ENCODE peak calls at places on chromosomes 6 and 20, in seven cellular contexts. Q, L, R, A, N, Y and F are unnamed samples.

GRCh38 chr6:14149053-14149746 is 31.6 kb downstream of the CD83 start:
- DNase-seq in R (no peak), Y (no peak), A (no peak), L (no peak), N (no peak), Q (no peak), F (no peak)

GRCh38 chr20:48358176-48358575 is 469.6 kb downstream of the PREX1 start:
- DNase-seq in A (no peak), Y (no peak), N (no peak), R (no peak), Q (no peak), L (no peak), F (peak)

GRCh38 chr6:35442693-35443092 is 9.4 kb upstream of the FANCE start:
- DNase-seq in Y (no peak), L (no peak), A (no peak), R (no peak), N (no peak), Q (no peak), F (no peak)

GRCh38 chr20:45444050-45444449 is 25.5 kb upstream of the WFDC2 start:
- DNase-seq in Y (no peak), Q (no peak), L (no peak), R (no peak), A (no peak), N (no peak), F (no peak)

GRCh38 chr6:95364016-95364604 is 213.2 kb upstream of the MANEA start:
- DNase-seq in L (no peak), Y (no peak), Q (peak), A (peak), N (no peak), R (peak), F (peak)

GRCh38 chr6:1136415-1136774 is 175.5 kb upstream of the FOXQ1 start:
- DNase-seq in L (no peak), R (no peak), A (no peak), Q (no peak), N (no peak), Y (no peak), F (no peak)

GRCh38 chr6:111980168-111980567 is 73.7 kb upstream of the CCN6 start:
- DNase-seq in L (no peak), Y (no peak), A (no peak), N (no peak), R (no peak), Q (no peak), F (no peak)

GRCh38 chr6:28982476-28983266 is 22.4 kb downstream of the ZNF311 start:
- DNase-seq in Y (no peak), N (peak), R (peak), Q (no peak), L (peak), A (peak), F (peak)

GRCh38 chr20:61184194-61184593 is 67.9 kb upstream of the CDH4 start:
- DNase-seq in L (no peak), N (no peak), Q (no peak), Y (no peak), A (no peak), R (no peak), F (peak)

GRCh38 chr6:88166493-88166900 is 350 bp upstream of the CNR1 start:
- DNase-seq in N (no peak), A (no peak), L (no peak), Q (no peak), Y (no peak), R (peak), F (no peak)

GRCh38 chr6:150363733-150364132 is 5.1 kb upstream of the IYD start:
- DNase-seq in Y (no peak), Q (no peak), N (no peak), A (no peak), R (no peak), L (no peak), F (no peak)

GRCh38 chr20:35369804-35370203 is 42.0 kb downstream of the UQCC1 start:
- DNase-seq in L (no peak), Q (no peak), N (no peak), R (no peak), A (peak), Y (no peak), F (no peak)

GRCh38 chr20:32458837-32459220 is 100.7 kb downstream of the ASXL1 start:
- DNase-seq in A (no peak), R (no peak), N (no peak), Q (no peak), Y (no peak), L (no peak), F (peak)

GRCh38 chr6:148382856-148383255 is 40.2 kb downstream of the SASH1 start:
- DNase-seq in Y (no peak), A (no peak), R (no peak), Q (no peak), N (no peak), L (no peak), F (no peak)

GRCh38 chr6:31842056-31842455 is 14.5 kb downstream of the HSPA1B start:
- DNase-seq in R (no peak), L (no peak), Y (no peak), A (no peak), Q (no peak), N (no peak), F (no peak)

GRCh38 chr6:47413752-47414516 is 63.7 kb upstream of the CD2AP start:
- DNase-seq in A (peak), Q (peak), R (peak), Y (no peak), L (peak), N (peak), F (peak)

GRCh38 chr6:87683890-87684289 is 18.1 kb downstream of the AKIRIN2 start:
- DNase-seq in Y (no peak), A (no peak), Q (no peak), R (no peak), N (no peak), L (no peak), F (no peak)

GRCh38 chr6:15129872-15130271 is 116.0 kb upstream of the JARID2 start:
- DNase-seq in N (no peak), L (no peak), Y (no peak), Q (no peak), R (no peak), A (no peak), F (no peak)

DNA sequence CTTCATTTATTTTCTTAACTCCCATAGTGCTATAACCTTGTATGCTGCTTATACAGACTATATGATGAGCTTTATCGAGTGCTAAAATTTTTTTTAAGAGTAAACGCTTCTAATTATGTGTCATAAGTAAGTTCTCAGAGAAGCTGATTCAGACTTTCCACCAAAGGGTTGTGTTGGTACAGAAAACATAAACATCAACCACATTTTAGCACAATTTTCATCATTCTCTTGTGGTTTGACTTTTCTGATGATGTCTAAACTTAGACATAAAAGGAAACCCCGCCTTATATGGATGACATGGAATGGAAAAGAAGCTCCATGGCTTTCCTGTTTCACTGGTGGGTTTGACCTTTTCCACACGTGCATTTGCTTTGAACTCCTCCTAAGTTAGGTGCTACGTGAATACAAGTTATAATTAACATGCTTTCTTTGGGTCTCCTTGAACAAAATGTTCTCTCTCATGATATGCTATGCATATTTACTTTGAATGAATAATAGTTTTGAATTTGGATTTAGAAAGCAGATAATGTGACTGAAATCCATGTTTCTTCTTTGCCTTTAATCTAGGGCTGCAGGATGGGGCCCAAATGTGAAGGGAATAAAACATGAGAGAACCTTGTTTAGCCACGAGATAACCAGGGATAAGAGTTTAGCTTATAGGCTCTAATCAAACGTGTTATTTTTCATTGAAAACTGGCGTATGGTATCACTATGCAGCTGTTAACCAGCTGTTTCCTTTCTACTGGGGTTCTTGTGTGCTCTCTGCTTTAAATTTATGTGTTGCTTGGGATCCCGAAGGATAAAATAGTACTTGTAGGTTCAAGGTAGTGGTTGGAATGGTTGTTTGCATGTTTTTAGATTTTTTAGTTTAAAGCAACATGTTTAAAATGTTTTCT is 127.1 kb upstream of the AHI1 start:
- DNase-seq in R (no peak), Y (no peak), N (no peak), A (no peak), L (no peak), Q (no peak), F (no peak)
- TF ChIP-seq JUND in R (no peak), Y (no peak), N (no peak), A (no peak), L (no peak), Q (no peak), F (no peak)

DNA sequence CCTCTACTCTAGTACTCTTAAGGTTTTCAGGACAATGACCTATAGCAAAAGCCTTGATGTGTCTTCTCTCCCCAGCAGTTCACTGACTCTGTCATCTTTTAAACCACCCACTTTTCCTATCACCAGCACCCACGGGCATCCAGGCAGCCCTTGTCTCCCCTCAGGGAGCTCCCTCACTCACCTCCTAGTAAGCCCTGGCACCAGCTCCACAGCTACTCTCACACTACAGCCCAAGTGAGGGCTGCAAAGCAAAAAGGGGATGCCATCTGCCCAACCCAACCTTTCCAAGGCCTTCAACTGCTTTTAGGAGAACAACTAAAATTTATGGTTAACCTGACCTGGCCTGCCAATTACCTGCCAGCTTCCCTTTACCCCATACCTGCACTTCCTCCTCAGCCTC is 26.0 kb downstream of the GCLC start:
- DNase-seq in N (no peak), R (no peak), Y (no peak), L (no peak), A (no peak), Q (no peak), F (no peak)
- TF ChIP-seq JUND in N (no peak), R (no peak), Y (no peak), L (no peak), A (no peak), Q (no peak), F (no peak)

DNA sequence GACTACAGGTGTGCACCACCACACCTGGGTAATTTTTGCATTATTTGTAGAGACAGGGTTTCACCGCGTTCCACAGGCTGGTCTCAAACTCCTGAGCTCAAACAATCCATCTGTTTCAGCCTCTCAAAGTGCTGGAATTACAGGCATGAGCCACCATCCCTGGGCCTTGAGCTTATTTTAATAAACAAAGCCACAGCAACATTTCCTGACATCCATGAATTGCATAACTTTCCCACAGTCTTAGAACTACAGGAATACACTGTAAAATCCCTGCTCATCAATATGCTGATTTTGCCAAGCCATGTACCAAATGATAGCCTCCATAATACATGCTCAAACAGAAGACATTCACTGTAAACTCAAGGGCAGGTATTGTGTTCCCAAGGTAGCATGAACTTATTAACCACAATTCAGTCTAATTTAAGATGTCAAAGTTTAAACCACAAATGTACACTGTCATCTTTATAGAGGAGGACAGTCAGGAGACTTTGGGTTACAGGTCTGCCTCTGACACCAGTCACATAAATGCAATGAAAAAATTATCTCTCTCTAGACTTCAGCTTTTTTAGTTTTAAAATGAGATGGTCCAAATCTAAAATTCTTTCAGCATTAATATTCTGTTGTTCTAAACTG is 40.0 kb downstream of the NUDT3 start:
- DNase-seq in A (no peak), L (no peak), R (no peak), Q (no peak), N (no peak), Y (no peak), F (no peak)
- TF ChIP-seq JUND in A (no peak), L (no peak), R (no peak), Q (no peak), N (no peak), Y (no peak), F (no peak)

GRCh38 chr20:49366687-49367086 is 88.8 kb upstream of the ZNFX1 start:
- DNase-seq in R (peak), N (no peak), L (no peak), A (no peak), Q (no peak), Y (no peak), F (no peak)

GRCh38 chr20:49367113-49367512 is 89.3 kb upstream of the ZNFX1 start:
- DNase-seq in N (no peak), A (no peak), Y (no peak), R (peak), L (no peak), Q (no peak), F (no peak)

GRCh38 chr20:49372095-49372734 is 94.4 kb upstream of the ZNFX1 start:
- DNase-seq in Q (no peak), Y (no peak), N (no peak), R (no peak), L (no peak), A (no peak), F (no peak)

DNA sequence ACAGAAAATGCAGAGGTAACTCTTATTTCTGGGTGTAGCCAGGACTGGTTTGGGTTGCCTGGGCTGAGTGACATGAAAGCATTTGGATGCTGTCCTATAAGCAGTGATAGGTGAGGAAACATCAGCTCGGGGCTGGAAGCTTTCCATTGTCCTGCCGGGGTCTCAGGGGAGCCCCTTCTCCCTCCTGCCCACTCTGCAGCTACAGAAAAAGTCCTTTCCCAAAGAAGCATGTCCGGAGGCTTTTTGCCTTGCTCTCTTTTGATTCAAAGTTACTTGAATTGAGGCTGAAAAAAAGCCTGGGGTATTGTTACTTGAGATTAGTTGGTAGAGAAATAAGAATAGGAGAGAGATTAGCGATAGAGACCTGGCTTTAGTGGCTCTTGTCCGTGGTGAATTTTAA is 90.7 kb upstream of the ZNFX1 start:
- DNase-seq in A (no peak), N (no peak), Q (no peak), Y (no peak), R (no peak), L (no peak), F (no peak)
- TF ChIP-seq JUND in A (no peak), N (no peak), Q (no peak), Y (no peak), R (no peak), L (no peak), F (no peak)

GRCh38 chr20:51542033-51542893 is at the start of gene NFATC2:
- DNase-seq in Q (no peak), N (no peak), L (peak), A (peak), Y (peak), R (peak), F (peak)
- TF ChIP-seq JUND in Q (no peak), N (no peak), L (no peak), A (no peak), Y (no peak), R (no peak), F (no peak)

GRCh38 chr20:58580493-58580835 is 65.3 kb upstream of the APCDD1L start:
- DNase-seq in R (no peak), A (no peak), N (no peak), L (no peak), Q (no peak), Y (no peak), F (no peak)

GRCh38 chr20:58579069-58579818 is 64.0 kb upstream of the APCDD1L start:
- DNase-seq in N (no peak), Q (no peak), A (no peak), R (no peak), L (no peak), Y (no peak), F (no peak)

GRCh38 chr20:58577871-58578615 is 62.8 kb upstream of the APCDD1L start:
- DNase-seq in L (no peak), R (no peak), A (no peak), Y (no peak), Q (no peak), N (no peak), F (no peak)

GRCh38 chr20:58577139-58577806 is 62.1 kb upstream of the APCDD1L start:
- DNase-seq in L (no peak), Y (no peak), Q (no peak), R (no peak), N (no peak), A (no peak), F (no peak)

GRCh38 chr20:58579819-58580492 is 64.8 kb upstream of the APCDD1L start:
- DNase-seq in Y (no peak), L (no peak), N (no peak), Q (no peak), R (no peak), A (no peak), F (no peak)
- TF ChIP-seq JUND in Y (no peak), L (no peak), N (no peak), Q (no peak), R (no peak), A (no peak), F (no peak)

GRCh38 chr20:54134445-54135220 is 39.2 kb downstream of the CYP24A1 start:
- DNase-seq in Q (peak), L (no peak), N (no peak), A (peak), Y (no peak), R (no peak), F (no peak)
- TF ChIP-seq JUND in Q (peak), L (no peak), N (no peak), A (no peak), Y (no peak), R (peak), F (no peak)

GRCh38 chr6:90040931-90041330 is 146.7 kb downstream of the GJA10 start:
- DNase-seq in Q (no peak), R (no peak), Y (no peak), N (no peak), A (no peak), L (no peak), F (no peak)

GRCh38 chr6:90038951-90039653 is 144.8 kb downstream of the GJA10 start:
- DNase-seq in Q (no peak), R (no peak), Y (no peak), N (no peak), L (no peak), A (no peak), F (no peak)

GRCh38 chr6:90044182-90044832 is 150.0 kb downstream of the GJA10 start:
- DNase-seq in R (no peak), L (no peak), Q (no peak), A (no peak), N (no peak), Y (no peak), F (no peak)

GRCh38 chr6:90035047-90035678 is 140.9 kb downstream of the GJA10 start:
- DNase-seq in N (no peak), Q (no peak), R (no peak), A (no peak), L (no peak), Y (no peak), F (no peak)

GRCh38 chr6:90039911-90040310 is 145.6 kb downstream of the GJA10 start:
- DNase-seq in Q (no peak), A (no peak), Y (no peak), R (no peak), N (no peak), L (no peak), F (no peak)
- TF ChIP-seq JUND in Q (no peak), A (no peak), Y (no peak), R (peak), N (no peak), L (no peak), F (no peak)

GRCh38 chr6:131979515-131980337 is 28.6 kb upstream of the CCN2 start:
- DNase-seq in L (no peak), R (no peak), A (no peak), Y (no peak), N (no peak), Q (no peak), F (no peak)
- TF ChIP-seq JUND in L (no peak), R (peak), A (no peak), Y (no peak), N (no peak), Q (no peak), F (no peak)